ENCODE peak calls at places on chromosomes 12 and 14, in seven cellular contexts. O is lower leg skin, H is adrenal gland, E is NB4, P is HCT116, B is breast epithelium, Y is Peyer's patch. I is an unnamed sample.

GRCh38 chr12:123253606-123254459 is 17.8 kb downstream of the CDK2AP1 start:
- DNase-seq in O (peak; percentile 83), H (no peak), E (no peak), P (no peak), B (no peak), Y (no peak), I (peak; percentile 59)

GRCh38 chr14:41868396-41868795 is 261.7 kb downstream of the LRFN5 start:
- DNase-seq in O (no peak), H (no peak), E (no peak), P (no peak), B (no peak), Y (no peak), I (no peak)

GRCh38 chr12:108572166-108572790 is 9.9 kb downstream of the ISCU start:
- DNase-seq in O (peak; percentile 29), H (no peak), E (no peak), P (no peak), B (no peak), Y (peak; percentile 15), I (peak; percentile 37)

GRCh38 chr12:87092421-87092820 is 836.2 kb upstream of the MGAT4C start:
- DNase-seq in O (no peak), H (no peak), E (no peak), P (no peak), B (no peak), Y (no peak), I (no peak)

GRCh38 chr14:32203928-32204357 is 874 bp upstream of the RNU6-8 start:
- DNase-seq in O (no peak), H (peak; percentile 26), E (peak; percentile 20), P (no peak), B (no peak), Y (peak; percentile 36), I (no peak)

GRCh38 chr12:77980782-77981181 is 150.1 kb downstream of the NAV3 start:
- DNase-seq in O (no peak), H (no peak), E (no peak), P (no peak), B (no peak), Y (no peak), I (no peak)

GRCh38 chr12:56288705-56289387 is 11.3 kb downstream of the CS start:
- DNase-seq in O (no peak), H (no peak), E (peak; percentile 61), P (no peak), B (no peak), Y (no peak), I (no peak)

GRCh38 chr12:116646901-116647300 is 87.7 kb downstream of the MAP1LC3B2 start:
- DNase-seq in O (no peak), H (no peak), E (no peak), P (no peak), B (no peak), Y (no peak), I (no peak)

GRCh38 chr12:122449317-122449716 is 26.8 kb upstream of the CLIP1 start:
- DNase-seq in O (no peak), H (no peak), E (peak; percentile 92), P (peak; percentile 62), B (no peak), Y (no peak), I (no peak)

GRCh38 chr14:67645414-67645813 is 25.7 kb downstream of the ARG2 start:
- DNase-seq in O (no peak), H (no peak), E (no peak), P (no peak), B (no peak), Y (no peak), I (no peak)

GRCh38 chr14:77212933-77213656 is 31.5 kb downstream of the TMEM63C start:
- DNase-seq in O (no peak), H (peak; percentile 52), E (peak; percentile 35), P (peak; percentile 28), B (no peak), Y (peak; percentile 20), I (no peak)

GRCh38 chr12:1277905-1278304 is 286.9 kb downstream of the ERC1 start:
- DNase-seq in O (no peak), H (no peak), E (peak; percentile 38), P (no peak), B (no peak), Y (no peak), I (no peak)

GRCh38 chr12:78703820-78704525 is 160.6 kb upstream of the SYT1 start:
- DNase-seq in O (no peak), H (no peak), E (no peak), P (peak; percentile 22), B (no peak), Y (no peak), I (no peak)

GRCh38 chr12:75908961-75909699 is 122.4 kb downstream of the PHLDA1 start:
- DNase-seq in O (peak; percentile 90), H (peak; percentile 71), E (no peak), P (no peak), B (peak; percentile 58), Y (no peak), I (peak; percentile 76)

GRCh38 chr12:68865399-68866154 is 57.6 kb downstream of the MDM2 start:
- DNase-seq in O (no peak), H (no peak), E (no peak), P (no peak), B (no peak), Y (no peak), I (no peak)

GRCh38 chr12:96623155-96623554 is 133.8 kb downstream of the CFAP54 start:
- DNase-seq in O (no peak), H (no peak), E (no peak), P (no peak), B (no peak), Y (no peak), I (no peak)

GRCh38 chr12:55704824-55705780 is 2.6 kb downstream of the ITGA7 start:
- DNase-seq in O (no peak), H (no peak), E (no peak), P (no peak), B (no peak), Y (no peak), I (no peak)

GRCh38 chr12:42603246-42603645 is 13.7 kb upstream of the PRICKLE1 start:
- DNase-seq in O (no peak), H (no peak), E (no peak), P (no peak), B (no peak), Y (no peak), I (no peak)

GRCh38 chr12:107440596-107440995 is 245.0 kb upstream of the PWP1 start:
- DNase-seq in O (no peak), H (no peak), E (no peak), P (no peak), B (no peak), Y (no peak), I (no peak)

GRCh38 chr12:89862511-89863331 is 154.1 kb upstream of the ATP2B1 start:
- DNase-seq in O (no peak), H (peak; percentile 31), E (peak; percentile 92), P (no peak), B (no peak), Y (peak; percentile 70), I (no peak)

GRCh38 chr12:102848832-102849231 is 68.2 kb downstream of the PAH start:
- DNase-seq in O (no peak), H (no peak), E (peak; percentile 19), P (no peak), B (no peak), Y (no peak), I (no peak)

GRCh38 chr14:103550451-103551337 is 11.8 kb downstream of the BAG5 start:
- DNase-seq in O (peak; percentile 88), H (no peak), E (no peak), P (no peak), B (no peak), Y (no peak), I (no peak)

GRCh38 chr12:27635349-27635972 is 60.8 kb upstream of the REP15 start:
- DNase-seq in O (no peak), H (no peak), E (peak; percentile 74), P (peak; percentile 44), B (no peak), Y (no peak), I (no peak)

GRCh38 chr14:65791551-65791981 is 379.0 kb downstream of the FUT8 start:
- DNase-seq in O (no peak), H (no peak), E (peak; percentile 62), P (no peak), B (no peak), Y (no peak), I (no peak)

GRCh38 chr12:108663324-108664015 is 29.8 kb upstream of the SELPLG start:
- DNase-seq in O (no peak), H (no peak), E (no peak), P (no peak), B (no peak), Y (no peak), I (no peak)

DNA sequence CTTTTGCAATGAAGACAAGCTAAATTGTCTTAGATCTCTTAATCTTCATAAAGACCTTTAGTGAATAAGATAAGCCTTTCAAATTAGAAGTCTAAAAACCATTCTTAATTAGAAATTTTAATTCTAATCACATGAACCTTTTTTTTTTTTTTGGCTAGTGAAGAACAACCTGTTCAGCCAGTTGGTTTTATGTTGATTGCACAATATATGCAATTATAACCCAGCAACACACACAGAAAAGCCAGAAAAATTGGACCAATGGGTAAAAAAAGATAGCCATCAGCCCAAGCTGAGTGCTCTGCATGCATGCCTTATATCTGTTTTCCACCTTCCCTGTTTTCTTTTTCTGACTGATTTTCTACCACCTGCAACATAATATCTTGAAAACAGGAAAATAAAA is 252.2 kb downstream of the SYT10 start:
- DNase-seq in O (no peak), H (no peak), E (no peak), P (no peak), B (no peak), Y (no peak), I (no peak)
- TF ChIP-seq POLR2A in O (no peak), H (no peak), E (no peak), P (no peak), B (no peak), Y (no peak), I (no peak)

GRCh38 chr12:113464852-113465719 is 6.6 kb downstream of the LHX5 start:
- DNase-seq in O (no peak), H (no peak), E (peak; percentile 59), P (no peak), B (no peak), Y (no peak), I (no peak)

GRCh38 chr12:113467154-113467513 is 4.5 kb downstream of the LHX5 start:
- DNase-seq in O (peak; percentile 83), H (no peak), E (no peak), P (no peak), B (no peak), Y (no peak), I (no peak)

GRCh38 chr12:113465808-113466769 is 5.6 kb downstream of the LHX5 start:
- DNase-seq in O (no peak), H (no peak), E (no peak), P (no peak), B (no peak), Y (no peak), I (no peak)

GRCh38 chr12:113467514-113468364 is 3.9 kb downstream of the LHX5 start:
- DNase-seq in O (peak; percentile 81), H (no peak), E (no peak), P (no peak), B (no peak), Y (no peak), I (no peak)

GRCh38 chr12:113466770-113467153 is 4.9 kb downstream of the LHX5 start:
- DNase-seq in O (no peak), H (no peak), E (no peak), P (no peak), B (no peak), Y (no peak), I (no peak)
- H3K4me3 ChIP-seq in O (no peak overlapping the region), H (peak overlapping the region; percentile 42), E (no peak overlapping the region), P (peak overlapping the region; percentile 53), B (no peak overlapping the region), Y (no peak overlapping the region), I (no peak overlapping the region)

GRCh38 chr12:57751432-57751787 is 700 bp downstream of the CDK4 start:
- DNase-seq in O (peak; percentile 86), H (no peak), E (peak; percentile 30), P (no peak), B (no peak), Y (no peak), I (no peak)
- TF ChIP-seq POLR2A in O (no peak), H (no peak), E (no peak), P (no peak), B (no peak), Y (no peak), I (no peak)

GRCh38 chr14:90583427-90583826 is 186.6 kb downstream of the CALM1 start:
- DNase-seq in O (no peak), H (no peak), E (no peak), P (no peak), B (no peak), Y (no peak), I (no peak)
- H3K4me3 ChIP-seq in O (no peak overlapping the region), H (no peak overlapping the region), E (no peak overlapping the region), P (no peak overlapping the region), B (no peak overlapping the region), Y (no peak overlapping the region), I (no peak overlapping the region)